ENCODE peak calls at places on chromosome 5, in six cellular contexts. One of them, this sample, is unnamed.

GRCh38 chr5:152542741-152543140 is 137.7 kb upstream of the NMUR2 start:
- DNase-seq in ovary: no peak
- DNase-seq in body of pancreas: no peak
- DNase-seq in lung: no peak
- DNase-seq in right atrium auricular region: no peak
- DNase-seq in cardiac muscle cell: peak; percentile 27
- DNase-seq in this sample: no peak

GRCh38 chr5:115601709-115602584 is at the start of gene TICAM2:
- DNase-seq in ovary: peak; percentile 61
- DNase-seq in body of pancreas: peak; percentile 80
- DNase-seq in lung: peak; percentile 69
- DNase-seq in right atrium auricular region: peak; percentile 79
- DNase-seq in cardiac muscle cell: peak; percentile 74
- DNase-seq in this sample: peak; percentile 44

GRCh38 chr5:145362261-145362660 is 472.9 kb downstream of the PRELID2 start:
- DNase-seq in ovary: no peak
- DNase-seq in body of pancreas: no peak
- DNase-seq in lung: no peak
- DNase-seq in right atrium auricular region: no peak
- DNase-seq in cardiac muscle cell: peak; percentile 83
- DNase-seq in this sample: no peak

GRCh38 chr5:12777342-12777741 is 873.1 kb upstream of the CTNND2 start:
- DNase-seq in ovary: no peak
- DNase-seq in body of pancreas: no peak
- DNase-seq in lung: no peak
- DNase-seq in right atrium auricular region: no peak
- DNase-seq in cardiac muscle cell: no peak
- DNase-seq in this sample: no peak

GRCh38 chr5:103569313-103570060 is 6.9 kb upstream of the NUDT12 start:
- DNase-seq in ovary: no peak
- DNase-seq in body of pancreas: peak; percentile 74
- DNase-seq in lung: no peak
- DNase-seq in right atrium auricular region: no peak
- DNase-seq in cardiac muscle cell: no peak
- DNase-seq in this sample: peak; percentile 22

GRCh38 chr5:115557667-115558387 is 13.3 kb upstream of the FEM1C start:
- DNase-seq in ovary: no peak
- DNase-seq in body of pancreas: peak; percentile 81
- DNase-seq in lung: no peak
- DNase-seq in right atrium auricular region: no peak
- DNase-seq in cardiac muscle cell: no peak
- DNase-seq in this sample: no peak

GRCh38 chr5:180801596-180802324 is 846 bp downstream of the MGAT1 start:
- DNase-seq in ovary: no peak
- DNase-seq in body of pancreas: no peak
- DNase-seq in lung: no peak
- DNase-seq in right atrium auricular region: peak; percentile 57
- DNase-seq in cardiac muscle cell: no peak
- DNase-seq in this sample: no peak

GRCh38 chr5:75512383-75513074 is 838 bp downstream of the POLK start:
- DNase-seq in ovary: no peak
- DNase-seq in body of pancreas: no peak
- DNase-seq in lung: no peak
- DNase-seq in right atrium auricular region: no peak
- DNase-seq in cardiac muscle cell: peak; percentile 33
- DNase-seq in this sample: no peak

GRCh38 chr5:172773481-172774469 is 2.8 kb upstream of the DUSP1 start:
- DNase-seq in ovary: no peak
- DNase-seq in body of pancreas: no peak
- DNase-seq in lung: no peak
- DNase-seq in right atrium auricular region: no peak
- DNase-seq in cardiac muscle cell: peak; percentile 74
- DNase-seq in this sample: no peak

GRCh38 chr5:93340881-93341280 is 240.1 kb downstream of the NR2F1-AS1 start:
- DNase-seq in ovary: peak; percentile 26
- DNase-seq in body of pancreas: no peak
- DNase-seq in lung: no peak
- DNase-seq in right atrium auricular region: no peak
- DNase-seq in cardiac muscle cell: peak; percentile 59
- DNase-seq in this sample: peak; percentile 24

DNA sequence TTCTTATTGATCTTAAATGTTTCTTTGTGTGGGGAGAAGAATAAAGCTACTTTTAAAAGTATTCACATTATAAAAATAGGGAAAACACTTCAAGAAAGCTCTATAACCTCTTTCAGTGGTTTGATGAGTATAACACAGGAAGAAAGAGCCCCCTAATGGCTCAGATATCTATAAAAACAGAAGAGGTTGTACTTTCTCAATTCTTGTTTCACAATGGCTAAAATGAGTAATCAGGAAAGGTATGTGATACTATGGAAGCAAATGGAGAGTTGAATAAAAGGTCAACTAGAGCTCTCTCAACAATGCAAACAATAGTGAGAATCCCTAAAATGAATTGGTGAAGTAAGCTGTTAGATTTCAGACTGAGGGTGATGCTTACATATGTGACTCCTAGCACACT is 584.6 kb upstream of the CDH18 start:
- DNase-seq in ovary: no peak
- DNase-seq in body of pancreas: no peak
- DNase-seq in lung: no peak
- DNase-seq in right atrium auricular region: no peak
- DNase-seq in cardiac muscle cell: peak; percentile 89
- DNase-seq in this sample: no peak
- TF ChIP-seq CTCF in ovary: no peak
- TF ChIP-seq CTCF in body of pancreas: no peak
- TF ChIP-seq CTCF in lung: no peak
- TF ChIP-seq CTCF in right atrium auricular region: no peak
- TF ChIP-seq CTCF in cardiac muscle cell: peak; percentile 45
- TF ChIP-seq CTCF in this sample: peak; percentile 21

DNA sequence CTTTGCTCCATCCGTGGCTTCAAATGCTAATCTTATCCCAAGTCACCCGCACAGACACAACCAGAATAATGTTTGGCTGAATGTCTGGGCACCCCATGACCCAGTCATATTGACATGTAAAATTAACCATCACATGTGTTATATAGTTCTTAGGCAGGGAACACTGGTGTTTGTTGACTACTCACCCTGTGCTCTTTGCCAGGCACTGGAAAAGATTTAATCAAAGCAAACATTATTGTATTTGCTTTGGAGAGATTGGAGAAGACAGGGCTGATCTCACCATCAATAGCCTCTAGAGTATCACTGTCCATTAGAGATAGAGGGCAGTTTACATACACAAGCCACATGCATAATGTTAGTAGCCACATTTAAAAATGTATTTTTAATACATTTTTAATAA is 96.2 kb upstream of the KCNN2 start:
- DNase-seq in ovary: no peak
- DNase-seq in body of pancreas: no peak
- DNase-seq in lung: no peak
- DNase-seq in right atrium auricular region: no peak
- DNase-seq in cardiac muscle cell: no peak
- DNase-seq in this sample: no peak
- H3K4me1 ChIP-seq in ovary: no peaks in the 10 kb centered on the region
- H3K4me1 ChIP-seq in body of pancreas: no peaks in the 10 kb centered on the region
- H3K4me1 ChIP-seq in lung: no peaks in the 10 kb centered on the region
- H3K4me1 ChIP-seq in right atrium auricular region: no peaks in the 10 kb centered on the region
- H3K4me1 ChIP-seq in cardiac muscle cell: no peaks in the 10 kb centered on the region
- H3K4me1 ChIP-seq in this sample: no peaks in the 10 kb centered on the region

DNA sequence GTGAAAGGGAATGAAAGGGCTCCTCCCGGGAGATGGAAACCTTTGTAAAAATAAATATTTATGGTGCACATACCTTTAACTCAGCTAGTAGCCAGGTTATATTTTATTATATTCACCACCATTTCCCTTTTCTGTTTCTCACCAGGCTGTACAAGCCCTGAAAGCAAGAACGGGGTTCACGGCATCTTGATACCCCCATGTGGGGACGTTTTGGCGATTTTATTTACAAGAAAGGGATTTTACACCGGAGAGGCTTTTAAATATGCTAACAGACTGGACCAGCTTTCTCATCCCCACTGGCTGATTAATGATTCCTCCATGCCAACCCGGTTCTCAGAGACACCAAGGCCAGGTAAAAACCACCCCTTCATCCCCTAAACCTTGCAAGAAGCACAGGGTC is 19.2 kb downstream of the IL12B start:
- DNase-seq in ovary: no peak
- DNase-seq in body of pancreas: no peak
- DNase-seq in lung: no peak
- DNase-seq in right atrium auricular region: no peak
- DNase-seq in cardiac muscle cell: no peak
- DNase-seq in this sample: no peak
- H3K4me3 ChIP-seq in ovary: no peak overlapping the region
- H3K4me3 ChIP-seq in body of pancreas: no peak overlapping the region
- H3K4me3 ChIP-seq in lung: no peak overlapping the region
- H3K4me3 ChIP-seq in right atrium auricular region: no peak overlapping the region
- H3K4me3 ChIP-seq in cardiac muscle cell: no peak overlapping the region
- H3K4me3 ChIP-seq in this sample: no peak overlapping the region

GRCh38 chr5:76715484-76715733 is 517 bp upstream of the F2R start:
- DNase-seq in ovary: no peak
- DNase-seq in body of pancreas: no peak
- DNase-seq in lung: no peak
- DNase-seq in right atrium auricular region: no peak
- DNase-seq in cardiac muscle cell: no peak
- DNase-seq in this sample: no peak

GRCh38 chr5:76717222-76718083 is 1.5 kb downstream of the F2R start:
- DNase-seq in ovary: no peak
- DNase-seq in body of pancreas: no peak
- DNase-seq in lung: no peak
- DNase-seq in right atrium auricular region: no peak
- DNase-seq in cardiac muscle cell: peak; percentile 57
- DNase-seq in this sample: no peak

GRCh38 chr5:76714771-76715483 is 999 bp upstream of the F2R start:
- DNase-seq in ovary: no peak
- DNase-seq in body of pancreas: no peak
- DNase-seq in lung: no peak
- DNase-seq in right atrium auricular region: no peak
- DNase-seq in cardiac muscle cell: peak; percentile 42
- DNase-seq in this sample: no peak

GRCh38 chr5:76716456-76717157 is 681 bp downstream of the F2R start:
- DNase-seq in ovary: no peak
- DNase-seq in body of pancreas: no peak
- DNase-seq in lung: no peak
- DNase-seq in right atrium auricular region: no peak
- DNase-seq in cardiac muscle cell: peak; percentile 44
- DNase-seq in this sample: peak; percentile 9

DNA sequence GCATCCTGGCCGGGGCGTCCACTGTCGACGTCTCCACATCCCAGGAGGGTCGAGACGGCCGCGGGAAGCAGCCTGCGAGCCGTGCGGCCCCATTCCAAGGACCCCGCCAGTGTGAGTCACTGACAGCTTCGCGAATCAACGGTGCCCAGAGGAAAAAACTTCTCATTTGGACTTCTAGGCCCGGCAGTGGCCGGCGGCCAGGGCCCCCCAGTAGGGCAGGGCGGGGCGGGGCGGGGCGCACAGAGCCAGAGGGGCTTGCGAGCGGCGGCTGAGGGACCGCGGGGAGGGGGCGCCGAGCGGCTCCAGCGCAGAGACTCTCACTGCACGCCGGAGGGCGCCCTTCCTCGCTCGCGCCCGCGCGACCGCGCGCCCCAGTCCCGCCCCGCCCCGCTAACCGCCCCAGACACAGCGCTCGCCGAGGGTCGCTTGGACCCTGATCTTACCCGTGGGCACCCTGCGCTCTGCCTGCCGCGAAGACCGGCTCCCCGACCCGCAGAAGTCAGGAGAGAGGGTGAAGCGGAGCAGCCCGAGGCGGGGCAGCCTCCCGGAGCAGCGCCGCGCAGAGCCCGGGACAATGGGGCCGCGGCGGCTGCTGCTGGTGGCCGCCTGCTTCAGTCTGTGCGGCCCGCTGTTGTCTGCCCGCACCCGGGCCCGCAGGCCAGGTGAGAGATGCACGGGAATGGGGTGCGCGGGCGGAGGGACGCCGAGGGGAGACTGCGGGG is at the start of gene F2R:
- DNase-seq in ovary: peak; percentile 13
- DNase-seq in body of pancreas: no peak
- DNase-seq in lung: no peak
- DNase-seq in right atrium auricular region: no peak
- DNase-seq in cardiac muscle cell: peak; percentile 91
- DNase-seq in this sample: peak; percentile 44
- TF ChIP-seq CTCF in ovary: no peak
- TF ChIP-seq CTCF in body of pancreas: peak; percentile 24
- TF ChIP-seq CTCF in lung: no peak
- TF ChIP-seq CTCF in right atrium auricular region: peak; percentile 32
- TF ChIP-seq CTCF in cardiac muscle cell: peak; percentile 40
- TF ChIP-seq CTCF in this sample: peak; percentile 22

GRCh38 chr5:113268232-113268631 is 166.6 kb downstream of the TSSK1B start:
- DNase-seq in ovary: no peak
- DNase-seq in body of pancreas: no peak
- DNase-seq in lung: no peak
- DNase-seq in right atrium auricular region: no peak
- DNase-seq in cardiac muscle cell: no peak
- DNase-seq in this sample: no peak

GRCh38 chr5:113271753-113272454 is 162.9 kb downstream of the TSSK1B start:
- DNase-seq in ovary: no peak
- DNase-seq in body of pancreas: no peak
- DNase-seq in lung: no peak
- DNase-seq in right atrium auricular region: no peak
- DNase-seq in cardiac muscle cell: peak; percentile 38
- DNase-seq in this sample: no peak

GRCh38 chr5:113269023-113269997 is 165.5 kb downstream of the TSSK1B start:
- DNase-seq in ovary: no peak
- DNase-seq in body of pancreas: no peak
- DNase-seq in lung: no peak
- DNase-seq in right atrium auricular region: no peak
- DNase-seq in cardiac muscle cell: no peak
- DNase-seq in this sample: no peak

GRCh38 chr5:113271015-113271414 is 163.8 kb downstream of the TSSK1B start:
- DNase-seq in ovary: no peak
- DNase-seq in body of pancreas: no peak
- DNase-seq in lung: no peak
- DNase-seq in right atrium auricular region: no peak
- DNase-seq in cardiac muscle cell: peak; percentile 53
- DNase-seq in this sample: no peak

DNA sequence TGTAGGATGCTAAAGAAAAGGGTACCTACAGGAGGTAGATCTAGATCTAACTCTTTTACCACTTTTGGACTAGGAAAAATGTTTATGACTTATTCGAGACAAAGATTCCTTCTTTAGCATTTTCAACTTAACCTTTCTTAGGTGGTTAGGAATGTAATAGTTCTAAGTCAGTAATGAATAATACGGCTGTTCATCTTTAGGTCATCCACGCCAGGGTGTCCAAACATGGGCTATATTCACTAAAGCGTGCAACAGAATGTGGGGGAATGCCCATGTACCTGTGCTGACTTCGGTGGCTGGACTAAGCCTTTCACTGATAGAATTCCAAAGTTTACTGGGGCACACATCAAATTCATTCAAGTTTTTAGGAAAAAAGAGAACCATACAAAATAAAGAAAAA is 164.7 kb downstream of the TSSK1B start:
- DNase-seq in ovary: no peak
- DNase-seq in body of pancreas: no peak
- DNase-seq in lung: no peak
- DNase-seq in right atrium auricular region: no peak
- DNase-seq in cardiac muscle cell: no peak
- DNase-seq in this sample: no peak
- H3K4me1 ChIP-seq in ovary: peaks cover 31% of the 10 kb centered on the region
- H3K4me1 ChIP-seq in body of pancreas: peaks cover 6% of the 10 kb centered on the region
- H3K4me1 ChIP-seq in lung: peaks cover 52% of the 10 kb centered on the region
- H3K4me1 ChIP-seq in right atrium auricular region: peaks cover 68% of the 10 kb centered on the region
- H3K4me1 ChIP-seq in cardiac muscle cell: peaks cover 26% of the 10 kb centered on the region
- H3K4me1 ChIP-seq in this sample: peaks cover 47% of the 10 kb centered on the region